ENCODE peak calls at places on chromosomes 3 and 15, in nine cellular contexts. One of them, this sample, is unnamed.

GRCh38 chr3:179613807-179614206 is 9.2 kb downstream of the NDUFB5 start:
- DNase-seq in EL: peak; percentile 73
- DNase-seq in KG1: no peak
- DNase-seq in CD4-positive, alpha-beta T cell: no peak
- DNase-seq in HT1080: peak; percentile 38
- DNase-seq in CD8-positive, alpha-beta memory T cell: no peak
- DNase-seq in amniotic stem cell: no peak
- DNase-seq in B cell: no peak
- DNase-seq in omental fat pad: no peak
- DNase-seq in this sample: no peak

GRCh38 chr15:64775551-64776401 is at the start of gene RBPMS2:
- DNase-seq in EL: peak; percentile 39
- DNase-seq in KG1: no peak
- DNase-seq in CD4-positive, alpha-beta T cell: no peak
- DNase-seq in HT1080: no peak
- DNase-seq in CD8-positive, alpha-beta memory T cell: no peak
- DNase-seq in amniotic stem cell: no peak
- DNase-seq in B cell: peak; percentile 62
- DNase-seq in omental fat pad: no peak
- DNase-seq in this sample: peak; percentile 39

GRCh38 chr3:42116466-42116865 is 25.3 kb downstream of the TRAK1 start:
- DNase-seq in EL: peak; percentile 49
- DNase-seq in KG1: no peak
- DNase-seq in CD4-positive, alpha-beta T cell: no peak
- DNase-seq in HT1080: no peak
- DNase-seq in CD8-positive, alpha-beta memory T cell: no peak
- DNase-seq in amniotic stem cell: no peak
- DNase-seq in B cell: no peak
- DNase-seq in omental fat pad: no peak
- DNase-seq in this sample: no peak

GRCh38 chr3:47054414-47054813 is 74.9 kb downstream of the NBEAL2 start:
- DNase-seq in EL: no peak
- DNase-seq in KG1: no peak
- DNase-seq in CD4-positive, alpha-beta T cell: no peak
- DNase-seq in HT1080: no peak
- DNase-seq in CD8-positive, alpha-beta memory T cell: no peak
- DNase-seq in amniotic stem cell: no peak
- DNase-seq in B cell: no peak
- DNase-seq in omental fat pad: no peak
- DNase-seq in this sample: no peak

GRCh38 chr3:105108823-105109222 is 257.9 kb upstream of the ALCAM start:
- DNase-seq in EL: no peak
- DNase-seq in KG1: no peak
- DNase-seq in CD4-positive, alpha-beta T cell: no peak
- DNase-seq in HT1080: no peak
- DNase-seq in CD8-positive, alpha-beta memory T cell: no peak
- DNase-seq in amniotic stem cell: no peak
- DNase-seq in B cell: no peak
- DNase-seq in omental fat pad: no peak
- DNase-seq in this sample: no peak

GRCh38 chr3:189334064-189334920 is 162.5 kb downstream of the TPRG1 start:
- DNase-seq in EL: no peak
- DNase-seq in KG1: no peak
- DNase-seq in CD4-positive, alpha-beta T cell: no peak
- DNase-seq in HT1080: peak; percentile 48
- DNase-seq in CD8-positive, alpha-beta memory T cell: no peak
- DNase-seq in amniotic stem cell: no peak
- DNase-seq in B cell: no peak
- DNase-seq in omental fat pad: no peak
- DNase-seq in this sample: no peak

GRCh38 chr3:183252973-183253363 is at the start of gene B3GNT5:
- DNase-seq in EL: peak; percentile 10
- DNase-seq in KG1: no peak
- DNase-seq in CD4-positive, alpha-beta T cell: no peak
- DNase-seq in HT1080: peak; percentile 34
- DNase-seq in CD8-positive, alpha-beta memory T cell: peak; percentile 23
- DNase-seq in amniotic stem cell: no peak
- DNase-seq in B cell: peak; percentile 21
- DNase-seq in omental fat pad: no peak
- DNase-seq in this sample: no peak

GRCh38 chr15:66798426-66799061 is 96.5 kb downstream of the SMAD6 start:
- DNase-seq in EL: peak; percentile 87
- DNase-seq in KG1: no peak
- DNase-seq in CD4-positive, alpha-beta T cell: no peak
- DNase-seq in HT1080: no peak
- DNase-seq in CD8-positive, alpha-beta memory T cell: no peak
- DNase-seq in amniotic stem cell: peak; percentile 68
- DNase-seq in B cell: no peak
- DNase-seq in omental fat pad: no peak
- DNase-seq in this sample: no peak

GRCh38 chr3:33577173-33577572 is 137.0 kb upstream of the UBP1 start:
- DNase-seq in EL: no peak
- DNase-seq in KG1: no peak
- DNase-seq in CD4-positive, alpha-beta T cell: no peak
- DNase-seq in HT1080: no peak
- DNase-seq in CD8-positive, alpha-beta memory T cell: no peak
- DNase-seq in amniotic stem cell: no peak
- DNase-seq in B cell: no peak
- DNase-seq in omental fat pad: no peak
- DNase-seq in this sample: no peak

GRCh38 chr3:177816667-177817208 is 619.5 kb upstream of the TBL1XR1 start:
- DNase-seq in EL: peak; percentile 79
- DNase-seq in KG1: no peak
- DNase-seq in CD4-positive, alpha-beta T cell: no peak
- DNase-seq in HT1080: peak; percentile 87
- DNase-seq in CD8-positive, alpha-beta memory T cell: no peak
- DNase-seq in amniotic stem cell: no peak
- DNase-seq in B cell: no peak
- DNase-seq in omental fat pad: no peak
- DNase-seq in this sample: no peak

GRCh38 chr15:39275066-39275465 is 305.8 kb upstream of the THBS1 start:
- DNase-seq in EL: no peak
- DNase-seq in KG1: no peak
- DNase-seq in CD4-positive, alpha-beta T cell: no peak
- DNase-seq in HT1080: no peak
- DNase-seq in CD8-positive, alpha-beta memory T cell: no peak
- DNase-seq in amniotic stem cell: no peak
- DNase-seq in B cell: no peak
- DNase-seq in omental fat pad: no peak
- DNase-seq in this sample: no peak

GRCh38 chr15:68310178-68310810 is 32.7 kb downstream of the FEM1B start:
- DNase-seq in EL: no peak
- DNase-seq in KG1: no peak
- DNase-seq in CD4-positive, alpha-beta T cell: no peak
- DNase-seq in HT1080: no peak
- DNase-seq in CD8-positive, alpha-beta memory T cell: no peak
- DNase-seq in amniotic stem cell: no peak
- DNase-seq in B cell: peak; percentile 1
- DNase-seq in omental fat pad: no peak
- DNase-seq in this sample: no peak

GRCh38 chr3:135756016-135756695 is 209.4 kb upstream of the PPP2R3A start:
- DNase-seq in EL: no peak
- DNase-seq in KG1: no peak
- DNase-seq in CD4-positive, alpha-beta T cell: no peak
- DNase-seq in HT1080: no peak
- DNase-seq in CD8-positive, alpha-beta memory T cell: no peak
- DNase-seq in amniotic stem cell: no peak
- DNase-seq in B cell: no peak
- DNase-seq in omental fat pad: no peak
- DNase-seq in this sample: no peak

GRCh38 chr15:60328852-60329443 is 68.8 kb downstream of the ANXA2 start:
- DNase-seq in EL: peak; percentile 38
- DNase-seq in KG1: peak; percentile 1
- DNase-seq in CD4-positive, alpha-beta T cell: peak; percentile 10
- DNase-seq in HT1080: no peak
- DNase-seq in CD8-positive, alpha-beta memory T cell: no peak
- DNase-seq in amniotic stem cell: no peak
- DNase-seq in B cell: no peak
- DNase-seq in omental fat pad: no peak
- DNase-seq in this sample: no peak

GRCh38 chr15:76235186-76235826 is 76.0 kb downstream of the ETFA start:
- DNase-seq in EL: peak; percentile 43
- DNase-seq in KG1: peak; percentile 6
- DNase-seq in CD4-positive, alpha-beta T cell: no peak
- DNase-seq in HT1080: peak; percentile 48
- DNase-seq in CD8-positive, alpha-beta memory T cell: no peak
- DNase-seq in amniotic stem cell: no peak
- DNase-seq in B cell: no peak
- DNase-seq in omental fat pad: no peak
- DNase-seq in this sample: no peak

GRCh38 chr3:194930439-194931204 is 244.9 kb downstream of the FAM43A start:
- DNase-seq in EL: peak; percentile 92
- DNase-seq in KG1: no peak
- DNase-seq in CD4-positive, alpha-beta T cell: no peak
- DNase-seq in HT1080: peak; percentile 97
- DNase-seq in CD8-positive, alpha-beta memory T cell: no peak
- DNase-seq in amniotic stem cell: no peak
- DNase-seq in B cell: no peak
- DNase-seq in omental fat pad: no peak
- DNase-seq in this sample: no peak

GRCh38 chr3:163785693-163786092 is 1292.6 kb downstream of the SI start:
- DNase-seq in EL: no peak
- DNase-seq in KG1: no peak
- DNase-seq in CD4-positive, alpha-beta T cell: no peak
- DNase-seq in HT1080: peak; percentile 38
- DNase-seq in CD8-positive, alpha-beta memory T cell: no peak
- DNase-seq in amniotic stem cell: no peak
- DNase-seq in B cell: no peak
- DNase-seq in omental fat pad: no peak
- DNase-seq in this sample: no peak

GRCh38 chr15:91908401-91908800 is 54.9 kb downstream of the SLCO3A1 start:
- DNase-seq in EL: peak; percentile 15
- DNase-seq in KG1: no peak
- DNase-seq in CD4-positive, alpha-beta T cell: no peak
- DNase-seq in HT1080: peak; percentile 81
- DNase-seq in CD8-positive, alpha-beta memory T cell: no peak
- DNase-seq in amniotic stem cell: no peak
- DNase-seq in B cell: no peak
- DNase-seq in omental fat pad: no peak
- DNase-seq in this sample: no peak

GRCh38 chr15:70164910-70165791 is 67.4 kb upstream of the TLE3 start:
- DNase-seq in EL: no peak
- DNase-seq in KG1: no peak
- DNase-seq in CD4-positive, alpha-beta T cell: no peak
- DNase-seq in HT1080: no peak
- DNase-seq in CD8-positive, alpha-beta memory T cell: no peak
- DNase-seq in amniotic stem cell: no peak
- DNase-seq in B cell: no peak
- DNase-seq in omental fat pad: no peak
- DNase-seq in this sample: no peak

GRCh38 chr15:70419046-70419445 is 321.3 kb upstream of the TLE3 start:
- DNase-seq in EL: no peak
- DNase-seq in KG1: no peak
- DNase-seq in CD4-positive, alpha-beta T cell: no peak
- DNase-seq in HT1080: no peak
- DNase-seq in CD8-positive, alpha-beta memory T cell: no peak
- DNase-seq in amniotic stem cell: no peak
- DNase-seq in B cell: no peak
- DNase-seq in omental fat pad: no peak
- DNase-seq in this sample: no peak

GRCh38 chr15:101133181-101133460 is 118.7 kb downstream of the CHSY1 start:
- DNase-seq in EL: no peak
- DNase-seq in KG1: no peak
- DNase-seq in CD4-positive, alpha-beta T cell: no peak
- DNase-seq in HT1080: no peak
- DNase-seq in CD8-positive, alpha-beta memory T cell: no peak
- DNase-seq in amniotic stem cell: no peak
- DNase-seq in B cell: no peak
- DNase-seq in omental fat pad: no peak
- DNase-seq in this sample: no peak

GRCh38 chr3:64022451-64023186 is 675 bp downstream of the PSMD6 start:
- DNase-seq in EL: no peak
- DNase-seq in KG1: no peak
- DNase-seq in CD4-positive, alpha-beta T cell: no peak
- DNase-seq in HT1080: no peak
- DNase-seq in CD8-positive, alpha-beta memory T cell: peak; percentile 2
- DNase-seq in amniotic stem cell: no peak
- DNase-seq in B cell: no peak
- DNase-seq in omental fat pad: no peak
- DNase-seq in this sample: peak; percentile 5

GRCh38 chr15:88419830-88420229 is 47.4 kb downstream of the MRPL46 start:
- DNase-seq in EL: peak; percentile 44
- DNase-seq in KG1: no peak
- DNase-seq in CD4-positive, alpha-beta T cell: no peak
- DNase-seq in HT1080: peak; percentile 48
- DNase-seq in CD8-positive, alpha-beta memory T cell: no peak
- DNase-seq in amniotic stem cell: no peak
- DNase-seq in B cell: no peak
- DNase-seq in omental fat pad: no peak
- DNase-seq in this sample: no peak

GRCh38 chr3:156513619-156514018 is 41.3 kb downstream of the SSR3 start:
- DNase-seq in EL: no peak
- DNase-seq in KG1: no peak
- DNase-seq in CD4-positive, alpha-beta T cell: no peak
- DNase-seq in HT1080: no peak
- DNase-seq in CD8-positive, alpha-beta memory T cell: no peak
- DNase-seq in amniotic stem cell: no peak
- DNase-seq in B cell: no peak
- DNase-seq in omental fat pad: no peak
- DNase-seq in this sample: no peak

GRCh38 chr3:172125053-172125452 is 85.7 kb downstream of the FNDC3B start:
- DNase-seq in EL: no peak
- DNase-seq in KG1: no peak
- DNase-seq in CD4-positive, alpha-beta T cell: no peak
- DNase-seq in HT1080: no peak
- DNase-seq in CD8-positive, alpha-beta memory T cell: no peak
- DNase-seq in amniotic stem cell: no peak
- DNase-seq in B cell: no peak
- DNase-seq in omental fat pad: no peak
- DNase-seq in this sample: no peak

GRCh38 chr3:188339410-188340295 is 185.7 kb downstream of the LPP start:
- DNase-seq in EL: no peak
- DNase-seq in KG1: no peak
- DNase-seq in CD4-positive, alpha-beta T cell: no peak
- DNase-seq in HT1080: no peak
- DNase-seq in CD8-positive, alpha-beta memory T cell: no peak
- DNase-seq in amniotic stem cell: no peak
- DNase-seq in B cell: no peak
- DNase-seq in omental fat pad: no peak
- DNase-seq in this sample: no peak

GRCh38 chr3:6861331-6861988 is 545 bp downstream of the GRM7 start:
- DNase-seq in EL: no peak
- DNase-seq in KG1: no peak
- DNase-seq in CD4-positive, alpha-beta T cell: no peak
- DNase-seq in HT1080: no peak
- DNase-seq in CD8-positive, alpha-beta memory T cell: no peak
- DNase-seq in amniotic stem cell: no peak
- DNase-seq in B cell: no peak
- DNase-seq in omental fat pad: no peak
- DNase-seq in this sample: no peak

GRCh38 chr15:29612701-29613100 is 209.6 kb downstream of the TJP1 start:
- DNase-seq in EL: peak; percentile 60
- DNase-seq in KG1: no peak
- DNase-seq in CD4-positive, alpha-beta T cell: no peak
- DNase-seq in HT1080: peak; percentile 27
- DNase-seq in CD8-positive, alpha-beta memory T cell: no peak
- DNase-seq in amniotic stem cell: no peak
- DNase-seq in B cell: no peak
- DNase-seq in omental fat pad: no peak
- DNase-seq in this sample: no peak

GRCh38 chr3:4340411-4341335 is 37.5 kb downstream of the SETMAR start:
- DNase-seq in EL: no peak
- DNase-seq in KG1: peak; percentile 26
- DNase-seq in CD4-positive, alpha-beta T cell: no peak
- DNase-seq in HT1080: no peak
- DNase-seq in CD8-positive, alpha-beta memory T cell: no peak
- DNase-seq in amniotic stem cell: no peak
- DNase-seq in B cell: no peak
- DNase-seq in omental fat pad: no peak
- DNase-seq in this sample: no peak

GRCh38 chr3:8567784-8568575 is 66.4 kb downstream of the LMCD1 start:
- DNase-seq in EL: no peak
- DNase-seq in KG1: no peak
- DNase-seq in CD4-positive, alpha-beta T cell: no peak
- DNase-seq in HT1080: no peak
- DNase-seq in CD8-positive, alpha-beta memory T cell: no peak
- DNase-seq in amniotic stem cell: no peak
- DNase-seq in B cell: no peak
- DNase-seq in omental fat pad: no peak
- DNase-seq in this sample: no peak

GRCh38 chr3:112364291-112364690 is 31.3 kb downstream of the CD200 start:
- DNase-seq in EL: no peak
- DNase-seq in KG1: no peak
- DNase-seq in CD4-positive, alpha-beta T cell: no peak
- DNase-seq in HT1080: no peak
- DNase-seq in CD8-positive, alpha-beta memory T cell: no peak
- DNase-seq in amniotic stem cell: no peak
- DNase-seq in B cell: peak; percentile 22
- DNase-seq in omental fat pad: no peak
- DNase-seq in this sample: no peak

This sample was measured in GM12891.